ENCODE peak calls at places on chromosomes 5 and 9, in eight cellular contexts. C, V, D, W, U, G, L and Y are unnamed samples.

GRCh38 chr9:3856592-3856991 is 330.8 kb upstream of the RFX3 start:
- DNase-seq in C (no peak), V (no peak), D (no peak), W (peak; percentile 26), U (no peak), G (no peak), L (no peak), Y (no peak)

GRCh38 chr5:16666861-16667481 is 50.2 kb upstream of the RETREG1 start:
- DNase-seq in C (peak; percentile 50), V (peak; percentile 61), D (peak; percentile 76), W (peak; percentile 15), U (no peak), G (peak; percentile 73), L (peak; percentile 70), Y (no peak)

GRCh38 chr9:113219186-113219936 is 1.7 kb downstream of the FKBP15 start:
- DNase-seq in C (no peak), V (no peak), D (no peak), W (no peak), U (no peak), G (no peak), L (no peak), Y (no peak)

GRCh38 chr5:916441-917293 is 24.0 kb downstream of the TRIP13 start:
- DNase-seq in C (no peak), V (peak; percentile 79), D (peak; percentile 38), W (peak; percentile 20), U (no peak), G (no peak), L (no peak), Y (no peak)

GRCh38 chr9:89079421-89079820 is 88.2 kb downstream of the S1PR3 start:
- DNase-seq in C (no peak), V (no peak), D (no peak), W (peak; percentile 61), U (no peak), G (no peak), L (no peak), Y (no peak)

GRCh38 chr5:59604111-59604510 is 289.4 kb downstream of the PDE4D start:
- DNase-seq in C (no peak), V (no peak), D (no peak), W (no peak), U (no peak), G (no peak), L (no peak), Y (no peak)

GRCh38 chr5:153617190-153617589 is 126.7 kb downstream of the GRIA1 start:
- DNase-seq in C (no peak), V (no peak), D (no peak), W (peak; percentile 63), U (no peak), G (no peak), L (no peak), Y (no peak)

GRCh38 chr9:92327283-92327850 is 1.6 kb downstream of the CENPP start:
- DNase-seq in C (no peak), V (no peak), D (no peak), W (no peak), U (no peak), G (no peak), L (no peak), Y (no peak)

GRCh38 chr9:117723986-117724654 is 19.9 kb downstream of the TLR4 start:
- DNase-seq in C (no peak), V (no peak), D (no peak), W (no peak), U (no peak), G (no peak), L (no peak), Y (no peak)

GRCh38 chr9:117729375-117729774 is 25.2 kb downstream of the TLR4 start:
- DNase-seq in C (no peak), V (no peak), D (no peak), W (no peak), U (no peak), G (no peak), L (no peak), Y (no peak)

GRCh38 chr9:117720987-117721386 is 16.8 kb downstream of the TLR4 start:
- DNase-seq in C (no peak), V (no peak), D (no peak), W (no peak), U (no peak), G (no peak), L (no peak), Y (no peak)

GRCh38 chr9:117722108-117722761 is 18.0 kb downstream of the TLR4 start:
- DNase-seq in C (no peak), V (no peak), D (no peak), W (no peak), U (no peak), G (no peak), L (peak; percentile 40), Y (no peak)

DNA sequence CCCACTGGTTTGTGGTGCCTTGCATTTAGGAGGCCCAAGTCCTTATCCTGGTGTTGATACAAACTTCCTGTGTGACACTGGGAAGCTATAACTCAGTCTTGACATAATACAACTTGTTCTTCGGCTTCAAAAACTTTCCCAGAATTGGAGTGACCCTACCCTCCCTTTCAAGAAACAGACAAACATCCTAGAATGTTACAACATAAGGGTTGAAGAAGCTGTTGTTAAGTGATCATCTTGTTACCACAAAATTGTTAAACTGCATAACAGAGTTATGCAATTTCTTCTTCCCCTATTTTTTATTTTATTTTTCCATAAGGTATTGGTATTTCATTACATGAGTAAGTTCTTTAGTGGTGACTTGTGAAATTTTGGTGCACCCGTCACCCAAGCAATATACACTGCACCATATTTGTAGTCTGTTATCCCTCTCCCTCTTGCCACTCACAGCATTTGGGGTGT is 21.3 kb downstream of the TLR4 start:
- DNase-seq in C (no peak), V (no peak), D (no peak), W (no peak), U (no peak), G (no peak), L (no peak), Y (no peak)
- TF ChIP-seq POLR2A in C (no peak), V (no peak), D (no peak), W (no peak), U (no peak), G (no peak), L (no peak), Y (no peak)

GRCh38 chr9:72129271-72130156 is 19.7 kb upstream of the GDA start:
- DNase-seq in C (no peak), V (peak; percentile 53), D (no peak), W (no peak), U (no peak), G (no peak), L (no peak), Y (no peak)

GRCh38 chr9:72127753-72128152 is 21.5 kb upstream of the GDA start:
- DNase-seq in C (no peak), V (no peak), D (no peak), W (no peak), U (no peak), G (no peak), L (no peak), Y (no peak)

GRCh38 chr9:72131206-72131605 is 18.0 kb upstream of the GDA start:
- DNase-seq in C (no peak), V (no peak), D (no peak), W (no peak), U (no peak), G (no peak), L (no peak), Y (no peak)

GRCh38 chr9:72132052-72132451 is 17.2 kb upstream of the GDA start:
- DNase-seq in C (no peak), V (no peak), D (no peak), W (no peak), U (no peak), G (no peak), L (no peak), Y (no peak)

DNA sequence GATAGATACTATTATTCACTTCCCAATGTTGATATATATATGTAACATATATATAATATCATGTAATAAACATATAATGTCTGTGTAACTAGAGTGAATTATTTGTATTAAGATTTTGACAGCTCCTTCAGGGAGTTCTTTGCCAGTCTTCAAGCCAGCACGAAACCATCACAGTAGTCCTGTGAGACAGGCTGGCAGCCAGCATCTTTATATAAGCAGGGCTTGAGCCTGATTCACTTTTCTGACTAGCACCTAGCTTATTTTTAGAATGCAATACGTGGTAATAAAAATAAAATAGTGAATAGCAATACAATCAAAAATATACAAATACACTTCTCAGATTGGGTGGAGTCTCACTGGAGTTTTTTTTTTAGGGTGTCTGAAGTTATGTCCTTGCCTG is 20.7 kb upstream of the GDA start:
- DNase-seq in C (no peak), V (no peak), D (no peak), W (no peak), U (no peak), G (no peak), L (no peak), Y (no peak)
- TF ChIP-seq POLR2A in C (no peak), V (no peak), D (no peak), W (no peak), U (no peak), G (no peak), L (no peak), Y (no peak)

DNA sequence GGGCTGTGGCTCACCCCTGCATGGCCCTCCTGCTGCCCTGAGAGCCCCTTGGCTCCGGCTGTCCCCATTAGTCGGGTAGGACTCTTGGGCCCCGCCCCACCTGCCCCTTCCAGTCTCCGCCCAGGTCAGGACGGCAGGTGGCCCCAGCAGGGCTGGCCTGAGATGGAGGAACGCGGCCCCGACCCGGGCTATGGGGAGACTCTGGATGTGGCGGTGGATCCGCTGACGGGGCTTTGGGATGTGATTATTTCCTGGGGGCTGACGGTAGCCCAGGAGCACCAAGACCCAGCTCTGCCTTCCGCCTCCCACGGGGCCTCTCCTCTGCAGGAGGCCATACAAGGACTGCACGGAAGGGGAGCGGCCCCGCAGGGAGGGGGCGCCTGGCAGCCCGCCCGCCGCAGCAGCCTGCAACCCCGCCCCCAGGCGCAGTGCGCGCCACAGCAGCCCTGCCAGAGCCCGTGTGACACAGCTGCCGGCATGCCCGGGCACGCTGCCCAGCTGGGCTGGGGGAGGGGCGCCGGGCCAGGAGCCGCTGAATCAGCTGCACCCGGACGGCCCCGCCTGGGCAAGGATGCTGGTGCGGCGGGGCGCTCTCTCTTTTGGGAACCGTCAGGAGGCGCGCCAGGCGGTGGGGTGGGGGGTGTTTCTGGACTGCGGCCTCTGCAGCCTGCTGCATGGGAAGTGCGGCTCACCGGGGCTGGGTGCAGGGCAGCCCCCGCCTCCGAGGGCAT is 9.2 kb downstream of the TMEM250 start:
- DNase-seq in C (peak; percentile 85), V (peak; percentile 95), D (peak; percentile 99), W (peak; percentile 87), U (peak; percentile 87), G (peak; percentile 86), L (peak; percentile 93), Y (peak; percentile 100)
- TF ChIP-seq POLR2A in C (no peak), V (peak; percentile 63), D (no peak), W (no peak), U (no peak), G (no peak), L (peak; percentile 38), Y (peak; percentile 14)

GRCh38 chr9:7762600-7762999 is 37.0 kb downstream of the DMAC1 start:
- DNase-seq in C (no peak), V (no peak), D (no peak), W (no peak), U (no peak), G (no peak), L (no peak), Y (no peak)

GRCh38 chr9:7756088-7756487 is 43.5 kb downstream of the DMAC1 start:
- DNase-seq in C (no peak), V (no peak), D (no peak), W (no peak), U (peak; percentile 7), G (no peak), L (no peak), Y (no peak)

DNA sequence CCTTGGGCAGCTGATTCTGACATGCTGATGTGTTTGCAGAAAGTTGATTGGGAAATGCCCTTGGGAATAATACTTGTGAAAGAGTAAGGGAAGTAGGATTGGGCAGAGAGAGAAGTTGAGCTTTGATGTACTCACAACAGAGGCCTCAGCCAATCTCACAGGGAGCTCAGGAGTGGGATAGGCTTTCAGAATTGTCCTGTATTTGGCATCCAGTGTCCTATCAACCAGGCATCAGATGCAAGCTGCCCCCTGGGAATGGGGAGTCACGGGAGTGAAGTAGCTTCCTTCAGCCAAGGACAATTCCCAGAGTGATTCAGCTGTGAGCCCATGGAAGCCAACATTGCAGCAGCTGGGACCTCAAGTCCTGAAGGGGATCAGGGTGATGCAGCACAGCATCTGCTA is 39.6 kb downstream of the DMAC1 start:
- DNase-seq in C (no peak), V (no peak), D (no peak), W (no peak), U (no peak), G (no peak), L (no peak), Y (no peak)
- TF ChIP-seq POLR2A in C (no peak), V (no peak), D (no peak), W (no peak), U (no peak), G (no peak), L (no peak), Y (no peak)